ENCODE peak calls at places on chromosomes 4 and X, in seven cellular contexts. F, V, M, P, A, H and X are unnamed samples.

GRCh38 chr4:85756938-85757337 is 282.0 kb downstream of the ARHGAP24 start:
- DNase-seq in F (no peak), V (no peak), M (no peak), P (peak; percentile 7), A (no peak), H (peak; percentile 8), X (no peak)

GRCh38 chr4:96146686-96147085 is 306.8 kb downstream of the PDHA2 start:
- DNase-seq in F (no peak), V (no peak), M (no peak), P (no peak), A (no peak), H (no peak), X (no peak)

GRCh38 chr4:165874072-165874798 is 1.2 kb downstream of the TLL1 start:
- DNase-seq in F (no peak), V (peak; percentile 55), M (no peak), P (peak; percentile 16), A (no peak), H (no peak), X (peak; percentile 9)

GRCh38 chrX:100447563-100448397 is 37.7 kb upstream of the PCDH19 start:
- DNase-seq in F (peak; percentile 31), V (peak; percentile 63), M (no peak), P (peak; percentile 61), A (no peak), H (peak; percentile 62), X (peak; percentile 18)

GRCh38 chrX:70033348-70033747 is 16.4 kb downstream of the AWAT2 start:
- DNase-seq in F (peak; percentile 12), V (peak; percentile 69), M (no peak), P (peak; percentile 52), A (peak; percentile 3), H (peak; percentile 48), X (peak; percentile 37)

GRCh38 chr4:185719493-185719843 is 92.5 kb downstream of the SORBS2 start:
- DNase-seq in F (no peak), V (no peak), M (no peak), P (no peak), A (no peak), H (no peak), X (no peak)

GRCh38 chr4:5735463-5735862 is 24.5 kb downstream of the EVC start:
- DNase-seq in F (no peak), V (no peak), M (no peak), P (no peak), A (no peak), H (no peak), X (no peak)

GRCh38 chr4:75497133-75497532 is 17.1 kb downstream of the RCHY1 start:
- DNase-seq in F (no peak), V (no peak), M (no peak), P (no peak), A (no peak), H (no peak), X (no peak)

GRCh38 chr4:78602334-78602733 is 50.8 kb downstream of the ANXA3 start:
- DNase-seq in F (no peak), V (no peak), M (no peak), P (no peak), A (no peak), H (no peak), X (peak; percentile 1)

GRCh38 chrX:11655282-11655985 is 10.3 kb downstream of the ARHGAP6 start:
- DNase-seq in F (no peak), V (no peak), M (no peak), P (no peak), A (no peak), H (no peak), X (no peak)

GRCh38 chrX:39065051-39065871 is 264.0 kb downstream of the MID1IP1 start:
- DNase-seq in F (no peak), V (peak; percentile 56), M (no peak), P (no peak), A (no peak), H (no peak), X (no peak)

GRCh38 chr4:10100734-10101216 is 15.8 kb downstream of the WDR1 start:
- DNase-seq in F (no peak), V (no peak), M (no peak), P (no peak), A (no peak), H (no peak), X (no peak)

GRCh38 chrX:20500949-20501348 is 234.2 kb upstream of the RPS6KA3 start:
- DNase-seq in F (no peak), V (no peak), M (no peak), P (no peak), A (no peak), H (no peak), X (no peak)

GRCh38 chr4:115424852-115425251 is 311.4 kb upstream of the NDST4 start:
- DNase-seq in F (no peak), V (no peak), M (no peak), P (no peak), A (no peak), H (no peak), X (peak; percentile 26)

GRCh38 chrX:56728752-56729151 is 291 bp upstream of the NBDY start:
- DNase-seq in F (no peak), V (no peak), M (no peak), P (no peak), A (no peak), H (peak; percentile 2), X (no peak)

GRCh38 chrX:37578045-37578444 is 6.6 kb downstream of the LANCL3 start:
- DNase-seq in F (no peak), V (no peak), M (no peak), P (no peak), A (no peak), H (no peak), X (no peak)

GRCh38 chr4:158462611-158463010 is 59.1 kb upstream of the RXFP1 start:
- DNase-seq in F (no peak), V (no peak), M (no peak), P (no peak), A (no peak), H (no peak), X (no peak)

GRCh38 chrX:3184176-3184930 is 143.1 kb downstream of the ARSF start:
- DNase-seq in F (no peak), V (no peak), M (no peak), P (no peak), A (peak; percentile 73), H (no peak), X (no peak)

GRCh38 chr4:2807571-2807970 is 14.7 kb downstream of the SH3BP2 start:
- DNase-seq in F (no peak), V (no peak), M (no peak), P (no peak), A (no peak), H (no peak), X (no peak)

GRCh38 chr4:7755529-7755928 is 184.1 kb downstream of the AFAP1 start:
- DNase-seq in F (no peak), V (no peak), M (no peak), P (no peak), A (no peak), H (no peak), X (no peak)

GRCh38 chr4:7756071-7756470 is 183.6 kb downstream of the AFAP1 start:
- DNase-seq in F (no peak), V (no peak), M (no peak), P (no peak), A (no peak), H (no peak), X (no peak)

GRCh38 chr4:7758444-7758815 is 181.2 kb downstream of the AFAP1 start:
- DNase-seq in F (no peak), V (no peak), M (no peak), P (no peak), A (no peak), H (no peak), X (no peak)

GRCh38 chr4:7757501-7758443 is 181.9 kb downstream of the AFAP1 start:
- DNase-seq in F (no peak), V (no peak), M (no peak), P (no peak), A (no peak), H (no peak), X (no peak)

GRCh38 chr4:7756561-7757355 is 182.9 kb downstream of the AFAP1 start:
- DNase-seq in F (no peak), V (no peak), M (no peak), P (no peak), A (no peak), H (no peak), X (no peak)
- TF ChIP-seq JUND in F (no peak), V (no peak), M (no peak), P (no peak), A (no peak), H (no peak), X (no peak)

GRCh38 chr4:145155268-145155870 is 25.0 kb downstream of the OTUD4 start:
- DNase-seq in F (no peak), V (no peak), M (no peak), P (no peak), A (no peak), H (no peak), X (no peak)
- TF ChIP-seq JUND in F (no peak), V (no peak), M (no peak), P (no peak), A (no peak), H (no peak), X (no peak)

GRCh38 chr4:153275380-153276276 is 68.9 kb upstream of the MND1 start:
- DNase-seq in F (no peak), V (no peak), M (no peak), P (no peak), A (no peak), H (no peak), X (no peak)

GRCh38 chr4:153271820-153272219 is 67.6 kb downstream of the TRIM2 start:
- DNase-seq in F (no peak), V (no peak), M (no peak), P (no peak), A (no peak), H (no peak), X (no peak)

GRCh38 chr4:153273736-153274135 is 69.5 kb downstream of the TRIM2 start:
- DNase-seq in F (no peak), V (no peak), M (no peak), P (no peak), A (no peak), H (no peak), X (no peak)

GRCh38 chr4:153276966-153277365 is 67.5 kb upstream of the MND1 start:
- DNase-seq in F (no peak), V (no peak), M (no peak), P (no peak), A (no peak), H (no peak), X (no peak)

DNA sequence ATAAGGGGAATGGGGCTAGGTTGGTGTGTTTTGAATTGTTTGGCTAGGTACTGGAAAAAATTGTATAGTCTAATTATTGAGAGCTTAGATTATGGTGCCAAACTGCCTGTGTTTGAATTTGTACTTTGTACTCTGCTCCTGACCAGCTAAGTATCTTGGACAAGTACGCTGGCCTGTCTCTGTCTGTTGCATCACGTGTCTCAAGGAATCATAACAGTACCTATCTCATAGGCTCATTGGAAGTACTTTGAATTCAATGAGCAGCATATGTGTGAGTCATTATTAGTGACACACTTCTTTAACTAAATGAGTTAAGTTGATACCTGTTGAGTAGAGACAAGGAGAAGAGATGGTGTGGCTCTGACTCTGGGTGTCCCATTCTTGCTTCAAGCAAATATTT is 69.5 kb upstream of the MND1 start:
- DNase-seq in F (no peak), V (no peak), M (no peak), P (no peak), A (no peak), H (no peak), X (no peak)
- TF ChIP-seq JUND in F (no peak), V (no peak), M (no peak), P (no peak), A (no peak), H (no peak), X (no peak)

GRCh38 chr4:151541438-151542071 is 132.6 kb downstream of the FHIP1A start:
- DNase-seq in F (peak; percentile 21), V (no peak), M (no peak), P (peak; percentile 54), A (no peak), H (no peak), X (no peak)
- TF ChIP-seq JUND in F (no peak), V (no peak), M (no peak), P (peak; percentile 82), A (no peak), H (no peak), X (no peak)

GRCh38 chr4:112857461-112857860 is 192.0 kb upstream of the ANK2 start:
- DNase-seq in F (peak; percentile 48), V (no peak), M (no peak), P (no peak), A (no peak), H (no peak), X (no peak)
- TF ChIP-seq JUND in F (peak; percentile 82), V (peak; percentile 57), M (no peak), P (peak; percentile 98), A (no peak), H (no peak), X (no peak)